ENCODE peak calls at places on chromosome 15, in eight cellular contexts. F is T-helper 9 cell; B is SW480; C is stimulated activated CD4-positive, alpha-beta T cell treated with anti-CD3 and anti-CD28 coated beads, TNF-alpha, amount 100 ng/mL, for 4 hours; Q is T-helper 1 cell; O is H7; L is type B pancreatic cell; A is NCI-H510A treated with DMSO at 0.1 percent for 48 hours. S is an unnamed sample.

GRCh38 chr15:61828008-61828407 is 232.2 kb downstream of the VPS13C start:
- DNase-seq in F (no peak), A (no peak), O (no peak), Q (no peak), C (no peak), L (no peak), B (no peak), S (peak)

GRCh38 chr15:46865155-46865554 is 852.1 kb upstream of the SEMA6D start:
- DNase-seq in Q (no peak), C (no peak), A (no peak), B (no peak), F (no peak), O (no peak), L (no peak), S (no peak)

GRCh38 chr15:22980189-22981136 is at the start of gene CYFIP1:
- DNase-seq in B (peak), F (peak), O (peak), A (peak), L (peak), C (peak), Q (no peak), S (peak)

GRCh38 chr15:73273181-73274002 is 95.4 kb downstream of the HCN4 start:
- DNase-seq in C (no peak), B (peak), Q (peak), O (peak), L (no peak), A (peak), F (peak), S (peak)

GRCh38 chr15:38873151-38873550 is 308.5 kb upstream of the RASGRP1 start:
- DNase-seq in B (no peak), A (no peak), C (no peak), Q (no peak), L (no peak), F (no peak), O (peak), S (no peak)

GRCh38 chr15:85568261-85568808 is 187.9 kb downstream of the AKAP13 start:
- DNase-seq in Q (no peak), F (no peak), L (no peak), A (no peak), O (no peak), C (no peak), B (no peak), S (no peak)

GRCh38 chr15:66882251-66883020 is 180.4 kb downstream of the SMAD6 start:
- DNase-seq in Q (no peak), B (peak), O (no peak), F (no peak), L (peak), C (no peak), A (no peak), S (no peak)

GRCh38 chr15:81939604-81940440 is 106.0 kb downstream of the MEX3B start:
- DNase-seq in O (peak), A (no peak), B (no peak), C (no peak), Q (no peak), F (no peak), L (no peak), S (peak)

GRCh38 chr15:70348581-70349344 is 251.0 kb upstream of the TLE3 start:
- DNase-seq in F (no peak), C (no peak), O (no peak), A (peak), L (no peak), B (no peak), Q (no peak), S (peak)

GRCh38 chr15:64249842-64250575 is 87.2 kb upstream of the PPIB start:
- DNase-seq in B (no peak), Q (no peak), C (no peak), O (no peak), L (no peak), F (no peak), A (no peak), S (no peak)

GRCh38 chr15:79853492-79854328 is 43.1 kb downstream of the MTHFS start:
- DNase-seq in B (peak), C (peak), F (peak), O (peak), L (no peak), Q (peak), A (peak), S (peak)

GRCh38 chr15:36882487-36883108 is 217.8 kb downstream of the MEIS2 start:
- DNase-seq in F (no peak), O (no peak), A (no peak), Q (no peak), C (no peak), L (no peak), B (no peak), S (no peak)

GRCh38 chr15:56249080-56249479 is 5.4 kb upstream of the RFX7 start:
- DNase-seq in A (no peak), B (peak), L (no peak), C (no peak), F (no peak), Q (no peak), O (peak), S (peak)

GRCh38 chr15:87871130-87871737 is 385.3 kb downstream of the NTRK3 start:
- DNase-seq in L (no peak), A (no peak), F (no peak), O (no peak), C (no peak), Q (no peak), B (no peak), S (no peak)

GRCh38 chr15:92810418-92811138 is 89.5 kb upstream of the CHD2 start:
- DNase-seq in A (peak), C (no peak), B (peak), F (no peak), O (peak), L (no peak), Q (no peak), S (peak)